ENCODE peak calls at places on chromosomes 5 and 9, in six cellular contexts. L, P, M, Q, J and X are unnamed samples.

GRCh38 chr9:122368642-122369041 is 2.2 kb upstream of the PTGS1 start:
- DNase-seq in L (no peak), P (no peak), M (no peak), Q (no peak), J (no peak), X (no peak)

GRCh38 chr9:89022071-89022721 is 30.9 kb downstream of the S1PR3 start:
- DNase-seq in L (no peak), P (peak), M (no peak), Q (no peak), J (no peak), X (no peak)

GRCh38 chr5:126871441-126871840 is 94.5 kb downstream of the LMNB1 start:
- DNase-seq in L (no peak), P (no peak), M (no peak), Q (no peak), J (no peak), X (no peak)

GRCh38 chr9:18606831-18607230 is 132.9 kb downstream of the ADAMTSL1 start:
- DNase-seq in L (peak), P (peak), M (no peak), Q (no peak), J (peak), X (no peak)

GRCh38 chr5:140174014-140174413 is 974 bp upstream of the CYSTM1 start:
- DNase-seq in L (no peak), P (no peak), M (no peak), Q (no peak), J (no peak), X (no peak)

GRCh38 chr9:79163544-79163943 is 408.2 kb upstream of the TLE4 start:
- DNase-seq in L (no peak), P (no peak), M (no peak), Q (no peak), J (no peak), X (no peak)

GRCh38 chr5:56190500-56190899 is 42.6 kb downstream of the ANKRD55 start:
- DNase-seq in L (peak), P (peak), M (no peak), Q (no peak), J (no peak), X (peak)

GRCh38 chr5:6780802-6781391 is 67.7 kb downstream of the TENT4A start:
- DNase-seq in L (peak), P (no peak), M (no peak), Q (no peak), J (peak), X (peak)

GRCh38 chr5:67989457-67989856 is 226.1 kb upstream of the PIK3R1 start:
- DNase-seq in L (no peak), P (peak), M (no peak), Q (no peak), J (no peak), X (no peak)

GRCh38 chr5:133456933-133457402 is 155.4 kb downstream of the FSTL4 start:
- DNase-seq in L (no peak), P (peak), M (no peak), Q (no peak), J (peak), X (no peak)

GRCh38 chr9:128550770-128551651 is 1.4 kb upstream of the SPTAN1 start:
- DNase-seq in L (peak), P (peak), M (no peak), Q (peak), J (peak), X (no peak)

GRCh38 chr9:91071185-91071990 is 269.8 kb downstream of the SYK start:
- DNase-seq in L (peak), P (peak), M (peak), Q (no peak), J (no peak), X (peak)